ENCODE peak calls at places on chromosomes 6 and 20, in eight cellular contexts. One of them, this sample, is unnamed.

GRCh38 chr6:27250277-27250954 is 2.9 kb downstream of the PRSS16 start:
- DNase-seq in GM23248: no peak
- DNase-seq in HS-5: no peak
- DNase-seq in stimulated activated CD4-positive, alpha-beta T cell treated with anti-CD3 and anti-CD28 coated beads, Interleukin-2, amount 100 ng/mL, for 4 hours: no peak
- DNase-seq in GM20000: no peak
- DNase-seq in WTC11: no peak
- DNase-seq in dermis microvascular lymphatic vessel endothelial cell: no peak
- DNase-seq in NCI-H1105: peak
- DNase-seq in this sample: no peak

GRCh38 chr6:6734463-6735455 is 146.2 kb downstream of the LY86 start:
- DNase-seq in WTC11: no peak
- DNase-seq in GM20000: no peak
- DNase-seq in stimulated activated CD4-positive, alpha-beta T cell treated with anti-CD3 and anti-CD28 coated beads, Interleukin-2, amount 100 ng/mL, for 4 hours: no peak
- DNase-seq in dermis microvascular lymphatic vessel endothelial cell: no peak
- DNase-seq in HS-5: no peak
- DNase-seq in GM23248: no peak
- DNase-seq in NCI-H1105: no peak
- DNase-seq in this sample: no peak

GRCh38 chr6:14964486-14964885 is 281.4 kb upstream of the JARID2 start:
- DNase-seq in GM20000: no peak
- DNase-seq in stimulated activated CD4-positive, alpha-beta T cell treated with anti-CD3 and anti-CD28 coated beads, Interleukin-2, amount 100 ng/mL, for 4 hours: no peak
- DNase-seq in dermis microvascular lymphatic vessel endothelial cell: no peak
- DNase-seq in GM23248: peak
- DNase-seq in HS-5: no peak
- DNase-seq in WTC11: peak
- DNase-seq in NCI-H1105: no peak
- DNase-seq in this sample: no peak

GRCh38 chr20:24633521-24633920 is 164.1 kb downstream of the SYNDIG1 start:
- DNase-seq in HS-5: no peak
- DNase-seq in GM23248: no peak
- DNase-seq in dermis microvascular lymphatic vessel endothelial cell: no peak
- DNase-seq in NCI-H1105: no peak
- DNase-seq in GM20000: no peak
- DNase-seq in WTC11: no peak
- DNase-seq in stimulated activated CD4-positive, alpha-beta T cell treated with anti-CD3 and anti-CD28 coated beads, Interleukin-2, amount 100 ng/mL, for 4 hours: no peak
- DNase-seq in this sample: no peak

GRCh38 chr6:150069707-150070106 is 786 bp upstream of the ULBP3 start:
- DNase-seq in NCI-H1105: no peak
- DNase-seq in GM23248: no peak
- DNase-seq in WTC11: no peak
- DNase-seq in dermis microvascular lymphatic vessel endothelial cell: no peak
- DNase-seq in HS-5: no peak
- DNase-seq in GM20000: no peak
- DNase-seq in stimulated activated CD4-positive, alpha-beta T cell treated with anti-CD3 and anti-CD28 coated beads, Interleukin-2, amount 100 ng/mL, for 4 hours: no peak
- DNase-seq in this sample: no peak

GRCh38 chr20:51054233-51054632 is 31.3 kb upstream of the KCNG1 start:
- DNase-seq in HS-5: no peak
- DNase-seq in GM23248: no peak
- DNase-seq in GM20000: no peak
- DNase-seq in dermis microvascular lymphatic vessel endothelial cell: no peak
- DNase-seq in NCI-H1105: no peak
- DNase-seq in WTC11: no peak
- DNase-seq in stimulated activated CD4-positive, alpha-beta T cell treated with anti-CD3 and anti-CD28 coated beads, Interleukin-2, amount 100 ng/mL, for 4 hours: no peak
- DNase-seq in this sample: no peak

GRCh38 chr6:111417181-111417585 is 65.8 kb downstream of the REV3L start:
- DNase-seq in dermis microvascular lymphatic vessel endothelial cell: peak
- DNase-seq in stimulated activated CD4-positive, alpha-beta T cell treated with anti-CD3 and anti-CD28 coated beads, Interleukin-2, amount 100 ng/mL, for 4 hours: no peak
- DNase-seq in WTC11: no peak
- DNase-seq in HS-5: no peak
- DNase-seq in GM20000: no peak
- DNase-seq in NCI-H1105: no peak
- DNase-seq in GM23248: peak
- DNase-seq in this sample: no peak

GRCh38 chr6:53161481-53162009 is 12.9 kb upstream of the GCM1 start:
- DNase-seq in GM20000: no peak
- DNase-seq in NCI-H1105: no peak
- DNase-seq in stimulated activated CD4-positive, alpha-beta T cell treated with anti-CD3 and anti-CD28 coated beads, Interleukin-2, amount 100 ng/mL, for 4 hours: no peak
- DNase-seq in dermis microvascular lymphatic vessel endothelial cell: peak
- DNase-seq in GM23248: peak
- DNase-seq in WTC11: no peak
- DNase-seq in HS-5: no peak
- DNase-seq in this sample: no peak

GRCh38 chr6:2593167-2593566 is 157.6 kb downstream of the MYLK4 start:
- DNase-seq in stimulated activated CD4-positive, alpha-beta T cell treated with anti-CD3 and anti-CD28 coated beads, Interleukin-2, amount 100 ng/mL, for 4 hours: no peak
- DNase-seq in GM23248: no peak
- DNase-seq in GM20000: no peak
- DNase-seq in NCI-H1105: no peak
- DNase-seq in HS-5: no peak
- DNase-seq in dermis microvascular lymphatic vessel endothelial cell: no peak
- DNase-seq in WTC11: no peak
- DNase-seq in this sample: no peak

GRCh38 chr6:95865857-95866256 is 149.9 kb upstream of the FUT9 start:
- DNase-seq in HS-5: no peak
- DNase-seq in stimulated activated CD4-positive, alpha-beta T cell treated with anti-CD3 and anti-CD28 coated beads, Interleukin-2, amount 100 ng/mL, for 4 hours: no peak
- DNase-seq in dermis microvascular lymphatic vessel endothelial cell: no peak
- DNase-seq in WTC11: no peak
- DNase-seq in GM23248: no peak
- DNase-seq in GM20000: no peak
- DNase-seq in NCI-H1105: no peak
- DNase-seq in this sample: no peak

GRCh38 chr6:140538926-140539325 is 1164.5 kb upstream of the CITED2 start:
- DNase-seq in stimulated activated CD4-positive, alpha-beta T cell treated with anti-CD3 and anti-CD28 coated beads, Interleukin-2, amount 100 ng/mL, for 4 hours: no peak
- DNase-seq in GM23248: peak
- DNase-seq in NCI-H1105: no peak
- DNase-seq in WTC11: no peak
- DNase-seq in HS-5: peak
- DNase-seq in dermis microvascular lymphatic vessel endothelial cell: no peak
- DNase-seq in GM20000: no peak
- DNase-seq in this sample: no peak

GRCh38 chr20:57392130-57392445 is 892 bp downstream of the RBM38 start:
- DNase-seq in NCI-H1105: no peak
- DNase-seq in WTC11: no peak
- DNase-seq in dermis microvascular lymphatic vessel endothelial cell: no peak
- DNase-seq in GM23248: no peak
- DNase-seq in GM20000: no peak
- DNase-seq in stimulated activated CD4-positive, alpha-beta T cell treated with anti-CD3 and anti-CD28 coated beads, Interleukin-2, amount 100 ng/mL, for 4 hours: no peak
- DNase-seq in HS-5: no peak
- DNase-seq in this sample: no peak

GRCh38 chr6:132814716-132815570 is 574 bp downstream of the RPS12 start:
- DNase-seq in NCI-H1105: no peak
- DNase-seq in GM20000: no peak
- DNase-seq in dermis microvascular lymphatic vessel endothelial cell: no peak
- DNase-seq in HS-5: no peak
- DNase-seq in stimulated activated CD4-positive, alpha-beta T cell treated with anti-CD3 and anti-CD28 coated beads, Interleukin-2, amount 100 ng/mL, for 4 hours: peak
- DNase-seq in GM23248: peak
- DNase-seq in WTC11: no peak
- DNase-seq in this sample: no peak

GRCh38 chr6:115064680-115065079 is 721.9 kb upstream of the HS3ST5 start:
- DNase-seq in stimulated activated CD4-positive, alpha-beta T cell treated with anti-CD3 and anti-CD28 coated beads, Interleukin-2, amount 100 ng/mL, for 4 hours: no peak
- DNase-seq in NCI-H1105: no peak
- DNase-seq in GM20000: no peak
- DNase-seq in dermis microvascular lymphatic vessel endothelial cell: no peak
- DNase-seq in GM23248: no peak
- DNase-seq in WTC11: no peak
- DNase-seq in HS-5: no peak
- DNase-seq in this sample: no peak

GRCh38 chr20:48142258-48142657 is 357.0 kb upstream of the SULF2 start:
- DNase-seq in dermis microvascular lymphatic vessel endothelial cell: no peak
- DNase-seq in stimulated activated CD4-positive, alpha-beta T cell treated with anti-CD3 and anti-CD28 coated beads, Interleukin-2, amount 100 ng/mL, for 4 hours: no peak
- DNase-seq in NCI-H1105: peak
- DNase-seq in HS-5: no peak
- DNase-seq in GM20000: no peak
- DNase-seq in GM23248: no peak
- DNase-seq in WTC11: no peak
- DNase-seq in this sample: no peak

GRCh38 chr6:33144373-33144772 is 47.9 kb downstream of the COL11A2 start:
- DNase-seq in GM23248: peak
- DNase-seq in HS-5: no peak
- DNase-seq in GM20000: no peak
- DNase-seq in stimulated activated CD4-positive, alpha-beta T cell treated with anti-CD3 and anti-CD28 coated beads, Interleukin-2, amount 100 ng/mL, for 4 hours: no peak
- DNase-seq in dermis microvascular lymphatic vessel endothelial cell: no peak
- DNase-seq in WTC11: no peak
- DNase-seq in NCI-H1105: no peak
- DNase-seq in this sample: no peak

GRCh38 chr20:34753706-34754461 is 49.7 kb downstream of the TP53INP2 start:
- DNase-seq in stimulated activated CD4-positive, alpha-beta T cell treated with anti-CD3 and anti-CD28 coated beads, Interleukin-2, amount 100 ng/mL, for 4 hours: no peak
- DNase-seq in GM20000: no peak
- DNase-seq in HS-5: no peak
- DNase-seq in GM23248: peak
- DNase-seq in NCI-H1105: no peak
- DNase-seq in WTC11: no peak
- DNase-seq in dermis microvascular lymphatic vessel endothelial cell: no peak
- DNase-seq in this sample: no peak

GRCh38 chr6:133568970-133569889 is 319.7 kb upstream of the TCF21 start:
- DNase-seq in WTC11: peak
- DNase-seq in HS-5: peak
- DNase-seq in NCI-H1105: peak
- DNase-seq in GM23248: peak
- DNase-seq in GM20000: peak
- DNase-seq in stimulated activated CD4-positive, alpha-beta T cell treated with anti-CD3 and anti-CD28 coated beads, Interleukin-2, amount 100 ng/mL, for 4 hours: no peak
- DNase-seq in dermis microvascular lymphatic vessel endothelial cell: peak
- DNase-seq in this sample: no peak

GRCh38 chr6:3874069-3874468 is 24.9 kb downstream of the FAM50B start:
- DNase-seq in dermis microvascular lymphatic vessel endothelial cell: no peak
- DNase-seq in GM23248: no peak
- DNase-seq in WTC11: no peak
- DNase-seq in GM20000: no peak
- DNase-seq in stimulated activated CD4-positive, alpha-beta T cell treated with anti-CD3 and anti-CD28 coated beads, Interleukin-2, amount 100 ng/mL, for 4 hours: no peak
- DNase-seq in NCI-H1105: no peak
- DNase-seq in HS-5: no peak
- DNase-seq in this sample: no peak

GRCh38 chr20:3815703-3816315 is 4.5 kb upstream of the AP5S1 start:
- DNase-seq in stimulated activated CD4-positive, alpha-beta T cell treated with anti-CD3 and anti-CD28 coated beads, Interleukin-2, amount 100 ng/mL, for 4 hours: no peak
- DNase-seq in GM20000: no peak
- DNase-seq in GM23248: no peak
- DNase-seq in HS-5: no peak
- DNase-seq in dermis microvascular lymphatic vessel endothelial cell: no peak
- DNase-seq in NCI-H1105: no peak
- DNase-seq in WTC11: no peak
- DNase-seq in this sample: no peak

GRCh38 chr20:12970372-12970821 is 38.4 kb upstream of the SPTLC3 start:
- DNase-seq in dermis microvascular lymphatic vessel endothelial cell: no peak
- DNase-seq in WTC11: no peak
- DNase-seq in GM20000: peak
- DNase-seq in NCI-H1105: no peak
- DNase-seq in stimulated activated CD4-positive, alpha-beta T cell treated with anti-CD3 and anti-CD28 coated beads, Interleukin-2, amount 100 ng/mL, for 4 hours: no peak
- DNase-seq in HS-5: peak
- DNase-seq in GM23248: peak
- DNase-seq in this sample: peak

GRCh38 chr6:37005061-37005810 is at the start of gene FGD2:
- DNase-seq in WTC11: no peak
- DNase-seq in dermis microvascular lymphatic vessel endothelial cell: no peak
- DNase-seq in NCI-H1105: no peak
- DNase-seq in HS-5: no peak
- DNase-seq in stimulated activated CD4-positive, alpha-beta T cell treated with anti-CD3 and anti-CD28 coated beads, Interleukin-2, amount 100 ng/mL, for 4 hours: no peak
- DNase-seq in GM20000: peak
- DNase-seq in GM23248: no peak
- DNase-seq in this sample: no peak

GRCh38 chr20:16580127-16580526 is 6.9 kb upstream of the KIF16B start:
- DNase-seq in GM20000: no peak
- DNase-seq in GM23248: peak
- DNase-seq in stimulated activated CD4-positive, alpha-beta T cell treated with anti-CD3 and anti-CD28 coated beads, Interleukin-2, amount 100 ng/mL, for 4 hours: no peak
- DNase-seq in WTC11: no peak
- DNase-seq in dermis microvascular lymphatic vessel endothelial cell: no peak
- DNase-seq in HS-5: peak
- DNase-seq in NCI-H1105: peak
- DNase-seq in this sample: no peak

GRCh38 chr6:129686941-129687627 is 22.9 kb downstream of the ARHGAP18 start:
- DNase-seq in HS-5: no peak
- DNase-seq in dermis microvascular lymphatic vessel endothelial cell: no peak
- DNase-seq in stimulated activated CD4-positive, alpha-beta T cell treated with anti-CD3 and anti-CD28 coated beads, Interleukin-2, amount 100 ng/mL, for 4 hours: peak
- DNase-seq in GM20000: peak
- DNase-seq in NCI-H1105: no peak
- DNase-seq in GM23248: peak
- DNase-seq in WTC11: no peak
- DNase-seq in this sample: peak

GRCh38 chr6:157029980-157030690 is 253.0 kb downstream of the ARID1B start:
- DNase-seq in WTC11: no peak
- DNase-seq in NCI-H1105: peak
- DNase-seq in dermis microvascular lymphatic vessel endothelial cell: no peak
- DNase-seq in HS-5: no peak
- DNase-seq in GM20000: peak
- DNase-seq in stimulated activated CD4-positive, alpha-beta T cell treated with anti-CD3 and anti-CD28 coated beads, Interleukin-2, amount 100 ng/mL, for 4 hours: no peak
- DNase-seq in GM23248: no peak
- DNase-seq in this sample: no peak

GRCh38 chr20:22680031-22680740 is 95.8 kb upstream of the FOXA2 start:
- DNase-seq in GM20000: no peak
- DNase-seq in GM23248: no peak
- DNase-seq in NCI-H1105: no peak
- DNase-seq in dermis microvascular lymphatic vessel endothelial cell: no peak
- DNase-seq in HS-5: no peak
- DNase-seq in WTC11: no peak
- DNase-seq in stimulated activated CD4-positive, alpha-beta T cell treated with anti-CD3 and anti-CD28 coated beads, Interleukin-2, amount 100 ng/mL, for 4 hours: no peak
- DNase-seq in this sample: no peak

GRCh38 chr6:116396451-116396850 is 25.7 kb downstream of the DSE start:
- DNase-seq in GM20000: no peak
- DNase-seq in GM23248: no peak
- DNase-seq in HS-5: no peak
- DNase-seq in stimulated activated CD4-positive, alpha-beta T cell treated with anti-CD3 and anti-CD28 coated beads, Interleukin-2, amount 100 ng/mL, for 4 hours: no peak
- DNase-seq in NCI-H1105: no peak
- DNase-seq in dermis microvascular lymphatic vessel endothelial cell: no peak
- DNase-seq in WTC11: no peak
- DNase-seq in this sample: no peak

GRCh38 chr20:44295995-44296394 is 15.0 kb downstream of the FITM2 start:
- DNase-seq in dermis microvascular lymphatic vessel endothelial cell: peak
- DNase-seq in GM20000: no peak
- DNase-seq in NCI-H1105: peak
- DNase-seq in HS-5: no peak
- DNase-seq in stimulated activated CD4-positive, alpha-beta T cell treated with anti-CD3 and anti-CD28 coated beads, Interleukin-2, amount 100 ng/mL, for 4 hours: no peak
- DNase-seq in WTC11: peak
- DNase-seq in GM23248: no peak
- DNase-seq in this sample: no peak

GRCh38 chr20:33992145-33992922 is 1.4 kb upstream of the RALY start:
- DNase-seq in stimulated activated CD4-positive, alpha-beta T cell treated with anti-CD3 and anti-CD28 coated beads, Interleukin-2, amount 100 ng/mL, for 4 hours: no peak
- DNase-seq in NCI-H1105: no peak
- DNase-seq in dermis microvascular lymphatic vessel endothelial cell: no peak
- DNase-seq in HS-5: no peak
- DNase-seq in WTC11: no peak
- DNase-seq in GM23248: peak
- DNase-seq in GM20000: no peak
- DNase-seq in this sample: no peak

GRCh38 chr6:47413752-47414516 is 63.7 kb upstream of the CD2AP start:
- DNase-seq in GM20000: peak
- DNase-seq in stimulated activated CD4-positive, alpha-beta T cell treated with anti-CD3 and anti-CD28 coated beads, Interleukin-2, amount 100 ng/mL, for 4 hours: peak
- DNase-seq in dermis microvascular lymphatic vessel endothelial cell: peak
- DNase-seq in HS-5: peak
- DNase-seq in NCI-H1105: peak
- DNase-seq in WTC11: no peak
- DNase-seq in GM23248: peak
- DNase-seq in this sample: peak

GRCh38 chr20:63318391-63319163 is 25.6 kb downstream of the COL20A1 start:
- DNase-seq in WTC11: no peak
- DNase-seq in GM23248: no peak
- DNase-seq in GM20000: no peak
- DNase-seq in stimulated activated CD4-positive, alpha-beta T cell treated with anti-CD3 and anti-CD28 coated beads, Interleukin-2, amount 100 ng/mL, for 4 hours: no peak
- DNase-seq in dermis microvascular lymphatic vessel endothelial cell: no peak
- DNase-seq in HS-5: no peak
- DNase-seq in NCI-H1105: no peak
- DNase-seq in this sample: no peak

GRCh38 chr20:40414843-40415615 is 274.0 kb downstream of the MAFB start:
- DNase-seq in NCI-H1105: no peak
- DNase-seq in GM20000: no peak
- DNase-seq in GM23248: no peak
- DNase-seq in HS-5: no peak
- DNase-seq in WTC11: no peak
- DNase-seq in dermis microvascular lymphatic vessel endothelial cell: no peak
- DNase-seq in stimulated activated CD4-positive, alpha-beta T cell treated with anti-CD3 and anti-CD28 coated beads, Interleukin-2, amount 100 ng/mL, for 4 hours: no peak
- DNase-seq in this sample: no peak

GRCh38 chr20:53707341-53708102 is 113.9 kb upstream of the ZNF217 start:
- DNase-seq in NCI-H1105: no peak
- DNase-seq in dermis microvascular lymphatic vessel endothelial cell: no peak
- DNase-seq in WTC11: no peak
- DNase-seq in HS-5: peak
- DNase-seq in GM23248: peak
- DNase-seq in stimulated activated CD4-positive, alpha-beta T cell treated with anti-CD3 and anti-CD28 coated beads, Interleukin-2, amount 100 ng/mL, for 4 hours: peak
- DNase-seq in GM20000: no peak
- DNase-seq in this sample: peak

GRCh38 chr20:36607586-36608387 is 2.2 kb downstream of the RAB5IF start:
- DNase-seq in NCI-H1105: no peak
- DNase-seq in GM20000: no peak
- DNase-seq in GM23248: peak
- DNase-seq in stimulated activated CD4-positive, alpha-beta T cell treated with anti-CD3 and anti-CD28 coated beads, Interleukin-2, amount 100 ng/mL, for 4 hours: no peak
- DNase-seq in dermis microvascular lymphatic vessel endothelial cell: no peak
- DNase-seq in WTC11: no peak
- DNase-seq in HS-5: no peak
- DNase-seq in this sample: no peak